ENCODE peak calls at places on chromosomes 6 and 20, in four cellular contexts. V, Y, B and T are unnamed samples.

GRCh38 chr20:48846516-48847492 is 19.0 kb upstream of the PREX1 start:
- DNase-seq in B (no peak), V (no peak), Y (no peak), T (peak; percentile 57)

GRCh38 chr20:47464380-47465101 is 37.1 kb upstream of the NCOA3 start:
- DNase-seq in V (no peak), Y (peak; percentile 93), B (peak; percentile 80), T (peak; percentile 54)

GRCh38 chr20:43722153-43722505 is 4.7 kb downstream of the GTSF1L start:
- DNase-seq in V (no peak), Y (no peak), B (no peak), T (no peak)

GRCh38 chr20:20452254-20452676 is 84.4 kb downstream of the INSM1 start:
- DNase-seq in B (peak; percentile 79), Y (peak; percentile 16), V (peak; percentile 25), T (peak; percentile 97)

GRCh38 chr6:170020041-170020583 is 268.7 kb downstream of the ERMARD start:
- DNase-seq in Y (no peak), V (no peak), B (no peak), T (no peak)

GRCh38 chr20:62489186-62489939 is 13.6 kb upstream of the GATA5 start:
- DNase-seq in B (no peak), Y (peak; percentile 84), V (no peak), T (no peak)

GRCh38 chr6:31114970-31115849 is 610 bp downstream of the PSORS1C1 start:
- DNase-seq in B (no peak), Y (peak; percentile 53), V (no peak), T (no peak)

GRCh38 chr6:36793296-36793912 is 45.8 kb downstream of the CPNE5 start:
- DNase-seq in V (no peak), B (no peak), Y (no peak), T (no peak)

GRCh38 chr20:17571967-17572638 is 2.2 kb downstream of the DSTN start:
- DNase-seq in Y (no peak), B (no peak), V (no peak), T (no peak)

GRCh38 chr6:28188111-28188979 is 36.7 kb upstream of the ZSCAN9 start:
- DNase-seq in V (no peak), Y (no peak), B (no peak), T (no peak)

GRCh38 chr6:170200458-170200891 is 90.4 kb downstream of the DLL1 start:
- DNase-seq in B (no peak), Y (no peak), V (no peak), T (no peak)

GRCh38 chr6:134537146-134537555 is 219.2 kb upstream of the SGK1 start:
- DNase-seq in B (no peak), Y (no peak), V (no peak), T (no peak)

GRCh38 chr6:69729870-69730449 is 66.8 kb downstream of the LMBRD1 start:
- DNase-seq in B (no peak), Y (no peak), V (no peak), T (no peak)

GRCh38 chr6:29965873-29966601 is 23.7 kb downstream of the HLA-A start:
- DNase-seq in Y (peak; percentile 61), V (no peak), B (peak; percentile 90), T (peak; percentile 89)

DNA sequence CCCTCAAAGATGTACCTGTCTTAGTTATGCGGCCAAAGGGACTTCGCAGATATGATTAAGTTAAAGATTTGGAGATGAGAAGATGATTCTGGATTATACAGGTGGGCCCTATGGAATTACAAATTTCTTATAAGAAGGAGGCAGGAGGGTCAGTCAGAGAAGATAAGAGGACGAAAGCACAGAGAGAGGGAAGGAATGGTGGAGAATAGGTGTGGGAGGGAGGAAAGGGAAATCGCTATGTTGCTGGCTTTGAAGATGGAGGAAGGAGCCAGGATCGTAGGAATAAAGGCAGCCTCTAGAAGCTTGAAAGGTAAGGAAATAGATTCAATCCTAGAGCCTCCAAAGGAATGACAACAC is 1.2 kb upstream of the TSPYL1 start:
- DNase-seq in V (no peak), Y (no peak), B (no peak), T (no peak)
- H3K27ac ChIP-seq in V (no peak overlapping the region), Y (peak overlapping the region; percentile 88), B (peak overlapping the region; percentile 96), T (no peak overlapping the region)

GRCh38 chr20:41118632-41119031 is 18.7 kb upstream of the PLCG1 start:
- DNase-seq in V (no peak), B (no peak), Y (no peak), T (peak; percentile 42)
- H3K36me3 ChIP-seq in V (peaks cover 45% of the 10 kb centered on the region), B (peaks cover 31% of the 10 kb centered on the region), Y (no peaks in the 10 kb centered on the region), T (peaks cover 98% of the 10 kb centered on the region)

GRCh38 chr20:63498950-63499332 is at the start of gene EEF1A2:
- DNase-seq in Y (peak; percentile 78), V (no peak), B (peak; percentile 91), T (no peak)

GRCh38 chr20:63497946-63498935 is 642 bp downstream of the EEF1A2 start:
- DNase-seq in B (peak; percentile 94), Y (peak; percentile 81), V (no peak), T (no peak)

GRCh38 chr20:63500151-63500901 is 1.4 kb upstream of the EEF1A2 start:
- DNase-seq in Y (no peak), V (no peak), B (peak; percentile 83), T (peak; percentile 14)

GRCh38 chr20:63500902-63501817 is 2.3 kb upstream of the EEF1A2 start:
- DNase-seq in Y (no peak), B (peak; percentile 61), V (no peak), T (peak; percentile 68)

GRCh38 chr20:63499333-63499969 is 568 bp upstream of the EEF1A2 start:
- DNase-seq in Y (no peak), B (peak; percentile 64), V (no peak), T (peak; percentile 20)
- H3K4me1 ChIP-seq in Y (peaks cover 8% of the 10 kb centered on the region), B (peaks cover 46% of the 10 kb centered on the region), V (peaks cover 15% of the 10 kb centered on the region), T (peaks cover 19% of the 10 kb centered on the region)

GRCh38 chr6:44063561-44064059 is 63.6 kb downstream of the MRPL14 start:
- DNase-seq in V (no peak), Y (no peak), B (no peak), T (no peak)

GRCh38 chr6:44064948-44065272 is 62.3 kb downstream of the MRPL14 start:
- DNase-seq in B (no peak), Y (no peak), V (no peak), T (no peak)

GRCh38 chr6:44064089-44064947 is 62.9 kb downstream of the MRPL14 start:
- DNase-seq in Y (peak; percentile 78), B (no peak), V (no peak), T (peak; percentile 59)

GRCh38 chr6:44067073-44067759 is 60.0 kb downstream of the MRPL14 start:
- DNase-seq in Y (no peak), V (no peak), B (peak; percentile 14), T (no peak)

DNA sequence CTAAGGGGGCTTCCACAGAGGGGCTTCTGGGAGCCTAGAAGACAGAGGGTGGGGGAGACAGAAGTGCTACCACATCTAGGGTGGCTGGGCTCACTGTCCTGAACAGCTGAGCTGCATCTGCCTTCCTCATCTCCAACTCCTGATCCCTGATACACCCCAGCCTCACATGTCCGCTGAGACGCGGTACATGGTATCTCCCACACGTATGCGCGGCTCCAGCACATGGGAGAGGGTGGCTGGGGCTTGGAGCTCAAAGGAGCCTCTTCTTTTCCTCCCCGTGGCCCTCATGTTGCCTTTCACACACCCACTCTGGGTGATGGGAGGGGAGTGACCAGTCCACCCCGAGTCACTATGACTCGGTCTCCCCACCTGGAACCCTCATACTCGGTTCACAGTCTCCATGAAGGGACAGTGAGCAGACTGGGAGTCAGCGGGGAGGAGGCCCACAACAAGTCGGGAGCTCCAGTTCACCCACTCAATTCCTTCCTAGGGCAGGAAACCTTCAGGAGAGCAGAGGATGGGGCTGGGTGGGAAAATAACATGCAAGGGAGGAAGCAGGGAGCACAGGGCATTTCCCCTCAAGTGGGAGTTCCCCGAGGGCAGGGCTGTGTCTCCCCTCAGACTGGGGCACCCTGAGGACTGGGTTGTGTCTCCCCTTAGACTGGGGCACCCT is 61.7 kb downstream of the MRPL14 start:
- DNase-seq in Y (no peak), V (no peak), B (no peak), T (no peak)
- H3K27ac ChIP-seq in Y (no peak overlapping the region), V (no peak overlapping the region), B (peak overlapping the region; percentile 58), T (no peak overlapping the region)

DNA sequence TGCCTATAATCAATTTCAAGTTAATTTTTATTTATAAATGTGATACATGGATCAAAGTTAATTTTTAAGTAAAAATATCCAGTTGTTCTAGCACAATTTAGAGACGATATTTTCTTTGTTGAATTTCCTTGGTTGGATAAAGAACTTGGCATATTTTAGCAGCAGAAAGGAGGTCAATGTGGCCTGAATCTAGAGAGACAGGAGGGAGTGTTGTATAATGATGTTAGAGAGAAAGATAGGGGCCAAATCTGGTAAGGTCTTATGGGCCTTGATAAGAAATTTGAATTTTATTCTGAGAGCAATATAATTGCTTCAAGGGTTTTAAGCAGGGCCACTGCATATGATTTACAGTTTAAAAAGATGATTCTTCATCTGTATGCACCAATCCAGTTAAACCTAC is 79.4 kb upstream of the OGFRL1 start:
- DNase-seq in Y (no peak), V (no peak), B (no peak), T (no peak)
- H3K36me3 ChIP-seq in Y (no peaks in the 10 kb centered on the region), V (no peaks in the 10 kb centered on the region), B (no peaks in the 10 kb centered on the region), T (no peaks in the 10 kb centered on the region)

DNA sequence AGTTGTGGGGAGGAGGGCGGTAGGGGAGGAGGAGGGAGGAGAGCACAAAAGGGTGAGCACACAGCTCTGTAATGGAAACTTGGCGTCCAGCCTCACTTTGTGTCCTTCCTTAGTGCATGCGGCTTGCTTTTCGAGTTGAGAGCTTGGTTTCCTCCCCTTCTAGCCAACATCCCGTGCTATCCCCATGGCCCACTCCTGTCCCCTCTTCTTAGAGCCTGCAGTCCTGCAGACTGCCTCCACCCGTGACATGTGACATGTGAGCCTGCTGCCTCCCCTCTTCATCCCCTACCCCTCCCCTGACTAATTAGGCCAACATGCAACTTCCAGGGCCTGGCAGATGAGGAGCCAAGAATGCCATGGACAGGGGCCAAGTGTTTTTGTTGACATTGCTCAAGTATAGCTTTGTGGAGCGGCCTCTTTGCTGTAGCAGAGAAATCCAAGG is 63.2 kb downstream of the SLC24A3 start:
- DNase-seq in Y (peak; percentile 72), V (no peak), B (peak; percentile 73), T (peak; percentile 9)
- H3K4me1 ChIP-seq in Y (peaks cover 18% of the 10 kb centered on the region), V (peaks cover 18% of the 10 kb centered on the region), B (peaks cover 14% of the 10 kb centered on the region), T (no peaks in the 10 kb centered on the region)

GRCh38 chr6:165573671-165574070 is 89.4 kb downstream of the PDE10A start:
- DNase-seq in V (no peak), B (peak; percentile 47), Y (peak; percentile 56), T (peak; percentile 26)

GRCh38 chr6:165574770-165575549 is 88.1 kb downstream of the PDE10A start:
- DNase-seq in B (no peak), V (no peak), Y (no peak), T (no peak)

GRCh38 chr6:165571068-165571682 is 91.9 kb downstream of the PDE10A start:
- DNase-seq in V (no peak), Y (no peak), B (no peak), T (no peak)

GRCh38 chr6:165571721-165572132 is 91.3 kb downstream of the PDE10A start:
- DNase-seq in B (no peak), V (no peak), Y (no peak), T (no peak)

GRCh38 chr6:165574220-165574619 is 88.8 kb downstream of the PDE10A start:
- DNase-seq in B (no peak), Y (no peak), V (no peak), T (no peak)
- H3K27ac ChIP-seq in B (no peak overlapping the region), Y (peak overlapping the region; percentile 59), V (no peak overlapping the region), T (no peak overlapping the region)